ENCODE peak calls at places on chromosomes 11 and 22, in six cellular contexts. N is head of caudate nucleus; M is Caki2; K is activated effector memory CD4-positive, alpha-beta T cell treated with Interleukin-2 at 50 U/mL for 16 hours; R is amygdala; Q is stimulated activated CD4-positive, alpha-beta T cell treated with anti-CD3 and anti-CD28 coated beads, Interleukin-15, amount 100 ng/mL, for 1 hour. Z is an unnamed sample.

GRCh38 chr22:36383110-36383581 is 4.6 kb downstream of the MYH9 start:
- DNase-seq in N (no peak), M (peak), K (no peak), R (no peak), Q (no peak), Z (no peak)

GRCh38 chr11:25453471-25453870 is 878.5 kb upstream of the ANO3 start:
- DNase-seq in N (no peak), M (no peak), K (no peak), R (no peak), Q (no peak), Z (no peak)

GRCh38 chr11:46119352-46120216 is 1.7 kb downstream of the PHF21A start:
- DNase-seq in N (peak), M (peak), K (peak), R (peak), Q (peak), Z (peak)

GRCh38 chr11:14622241-14622954 is 21.2 kb upstream of the PDE3B start:
- DNase-seq in N (no peak), M (no peak), K (no peak), R (no peak), Q (no peak), Z (no peak)

GRCh38 chr22:40679249-40679963 is at the start of gene MCHR1:
- DNase-seq in N (no peak), M (no peak), K (no peak), R (no peak), Q (no peak), Z (no peak)

GRCh38 chr11:133896642-133897330 is 51.5 kb upstream of the SPATA19 start:
- DNase-seq in N (peak), M (no peak), K (no peak), R (no peak), Q (no peak), Z (no peak)

GRCh38 chr22:36587289-36588154 is 58.6 kb upstream of the EIF3D start:
- DNase-seq in N (no peak), M (no peak), K (no peak), R (no peak), Q (no peak), Z (no peak)

GRCh38 chr22:49959782-49960158 is 802 bp upstream of the PIM3 start:
- DNase-seq in N (no peak), M (no peak), K (no peak), R (no peak), Q (no peak), Z (no peak)

GRCh38 chr11:14309425-14310192 is 49.4 kb downstream of the RRAS2 start:
- DNase-seq in N (no peak), M (no peak), K (no peak), R (no peak), Q (no peak), Z (no peak)

GRCh38 chr11:45917286-45917622 is 423 bp downstream of the PEX16 start:
- DNase-seq in N (no peak), M (no peak), K (no peak), R (no peak), Q (no peak), Z (no peak)

GRCh38 chr11:114065094-114065493 is 5.6 kb downstream of the ZBTB16 start:
- DNase-seq in N (no peak), M (no peak), K (no peak), R (no peak), Q (no peak), Z (no peak)

GRCh38 chr11:117384045-117384444 is 56.4 kb downstream of the CEP164 start:
- DNase-seq in N (peak), M (peak), K (no peak), R (no peak), Q (no peak), Z (no peak)

GRCh38 chr22:28930357-28931007 is 47.1 kb downstream of the ZNRF3 start:
- DNase-seq in N (peak), M (peak), K (no peak), R (no peak), Q (no peak), Z (no peak)

GRCh38 chr22:27144345-27144744 is 487.0 kb downstream of the MIAT start:
- DNase-seq in N (no peak), M (no peak), K (no peak), R (no peak), Q (no peak), Z (no peak)

GRCh38 chr22:40572976-40573375 is 63.5 kb downstream of the MRTFA start:
- DNase-seq in N (no peak), M (no peak), K (no peak), R (no peak), Q (no peak), Z (no peak)

GRCh38 chr11:2444301-2445106 is at the start of the genes KCNQ1 and TRPM5:
- DNase-seq in N (no peak), M (peak), K (peak), R (no peak), Q (peak), Z (peak)

GRCh38 chr22:25483931-25484330 is 80.5 kb upstream of the GRK3 start:
- DNase-seq in N (no peak), M (no peak), K (no peak), R (no peak), Q (no peak), Z (no peak)